ENCODE peak calls at places on chromosome 18, in four cellular contexts. U is cardiac muscle cell, P is A549, T is fibroblast of lung. B is an unnamed sample.
A peak's percentile ranks its signal among the peaks of the same experiment; 100 is the strongest.

GRCh38 chr18:79923896-79924585 is 27.4 kb downstream of the SLC66A2 start:
- DNase-seq in P (no peak), U (no peak), T (no peak), B (no peak)

GRCh38 chr18:79494936-79495335 is 99.2 kb downstream of the NFATC1 start:
- DNase-seq in T (no peak), U (no peak), P (no peak), B (no peak)

GRCh38 chr18:79615586-79615985 is 64.0 kb upstream of the CTDP1 start:
- DNase-seq in T (no peak), P (no peak), U (no peak), B (no peak)

GRCh38 chr18:36329684-36330434 is 32.3 kb downstream of the FHOD3 start:
- DNase-seq in T (no peak), P (no peak), U (peak; percentile 57), B (no peak)

GRCh38 chr18:68472701-68473295 is 242.1 kb downstream of the TMX3 start:
- DNase-seq in U (no peak), P (no peak), T (no peak), B (no peak)

GRCh38 chr18:79690586-79691482 is 11.2 kb downstream of the CTDP1 start:
- DNase-seq in U (no peak), T (no peak), P (no peak), B (no peak)

GRCh38 chr18:21741511-21742322 is 1.1 kb downstream of the MIB1 start:
- DNase-seq in U (no peak), T (peak; percentile 13), P (no peak), B (no peak)

GRCh38 chr18:63683152-63683551 is 19.6 kb upstream of the SERPINB11 start:
- DNase-seq in P (peak; percentile 16), T (peak; percentile 80), U (peak; percentile 75), B (peak; percentile 95)

GRCh38 chr18:9914334-9914583 is 443 bp downstream of the VAPA start:
- DNase-seq in U (no peak), T (no peak), P (no peak), B (no peak)

GRCh38 chr18:58135806-58136331 is 91.8 kb downstream of the NEDD4L start:
- DNase-seq in U (peak; percentile 79), P (peak; percentile 61), T (peak; percentile 54), B (peak; percentile 59)

GRCh38 chr18:51266736-51267135 is 69.3 kb upstream of the MEX3C start:
- DNase-seq in U (peak; percentile 68), P (no peak), T (no peak), B (no peak)

GRCh38 chr18:70555046-70555445 is 266.2 kb downstream of the SOCS6 start:
- DNase-seq in P (no peak), T (no peak), U (no peak), B (no peak)

GRCh38 chr18:35695803-35696202 is 114.3 kb downstream of the GALNT1 start:
- DNase-seq in U (no peak), P (no peak), T (no peak), B (no peak)

GRCh38 chr18:44178476-44178875 is 502.2 kb upstream of the SETBP1 start:
- DNase-seq in P (no peak), T (no peak), U (peak; percentile 29), B (no peak)

GRCh38 chr18:36608107-36608506 is 220.7 kb downstream of the TPGS2 start:
- DNase-seq in P (no peak), T (no peak), U (no peak), B (no peak)

GRCh38 chr18:56770873-56771272 is 119.7 kb downstream of the WDR7 start:
- DNase-seq in T (no peak), U (peak; percentile 6), P (no peak), B (peak; percentile 3)

GRCh38 chr18:74283646-74284045 is 8.1 kb downstream of the CYB5A start:
- DNase-seq in P (no peak), T (no peak), U (no peak), B (no peak)

GRCh38 chr18:34880882-34881852 is 160.0 kb upstream of the MAPRE2 start:
- DNase-seq in P (no peak), T (peak; percentile 15), U (peak; percentile 24), B (no peak)

GRCh38 chr18:3593904-3594759 is 144.2 kb downstream of the TGIF1 start:
- DNase-seq in T (peak; percentile 98), P (peak; percentile 81), U (peak; percentile 99), B (peak; percentile 93)
- TF ChIP-seq CTCF in T (peak; percentile 87), P (peak; percentile 67), U (peak; percentile 80), B (peak; percentile 92)

GRCh38 chr18:12885500-12885899 is 1.5 kb upstream of the PTPN2 start:
- DNase-seq in P (no peak), U (no peak), T (no peak), B (no peak)

GRCh38 chr18:12884521-12885323 is 685 bp upstream of the PTPN2 start:
- DNase-seq in P (no peak), U (no peak), T (no peak), B (no peak)

GRCh38 chr18:12883003-12883683 is 894 bp downstream of the PTPN2 start:
- DNase-seq in P (no peak), T (no peak), U (no peak), B (no peak)

GRCh38 chr18:12883684-12884520 is at the start of gene PTPN2:
- DNase-seq in U (peak; percentile 96), P (peak; percentile 74), T (peak; percentile 93), B (peak; percentile 89)

DNA sequence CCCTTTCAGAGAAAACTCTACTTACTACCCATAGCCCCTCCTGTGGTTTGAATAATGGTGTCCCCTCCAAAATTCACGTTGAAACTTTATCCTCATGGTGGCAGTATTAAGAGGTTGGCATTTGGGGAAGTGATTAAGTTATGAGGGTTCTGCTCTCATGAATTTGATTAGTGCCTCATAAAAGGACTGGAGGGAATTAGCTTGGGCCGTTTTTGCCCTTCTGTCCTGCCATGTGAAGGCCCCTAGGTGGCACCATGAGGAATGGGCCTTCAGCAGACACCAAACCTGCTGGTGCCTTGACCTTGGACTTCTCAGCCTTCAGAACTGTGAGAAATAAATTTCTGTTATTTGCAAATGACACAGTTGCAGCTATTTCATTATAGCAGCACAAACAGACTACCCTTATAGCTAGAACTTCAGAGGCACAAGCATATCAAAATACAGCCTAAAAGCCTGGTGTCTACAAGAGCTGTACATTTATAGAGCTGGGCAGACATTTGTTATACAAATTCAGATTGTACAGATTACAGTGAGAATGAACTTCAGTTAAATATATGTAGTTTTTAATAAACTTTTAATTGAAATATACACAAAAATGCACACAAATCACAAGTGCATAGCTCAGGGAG is 2.6 kb upstream of the PTPN2 start:
- DNase-seq in T (no peak), U (no peak), P (no peak), B (no peak)
- TF ChIP-seq CTCF in T (peak; percentile 23), U (peak; percentile 40), P (peak; percentile 38), B (peak; percentile 73)

GRCh38 chr18:60599267-60599666 is 226.7 kb upstream of the MC4R start:
- DNase-seq in U (no peak), P (no peak), T (no peak), B (no peak)
- TF ChIP-seq CTCF in U (no peak), P (no peak), T (no peak), B (no peak)

GRCh38 chr18:47150029-47150823 is at the start of gene HDHD2:
- DNase-seq in P (peak; percentile 58), U (peak; percentile 85), T (peak; percentile 82), B (peak; percentile 65)
- TF ChIP-seq CTCF in P (no peak), U (no peak), T (no peak), B (peak; percentile 24)

GRCh38 chr18:48752478-48752877 is 198.3 kb downstream of the SMAD7 start:
- DNase-seq in U (no peak), P (no peak), T (no peak), B (no peak)

GRCh38 chr18:48751727-48752468 is 198.9 kb downstream of the SMAD7 start:
- DNase-seq in U (peak; percentile 46), P (no peak), T (no peak), B (no peak)

GRCh38 chr18:48750485-48751175 is 200.1 kb downstream of the SMAD7 start:
- DNase-seq in T (peak; percentile 76), U (peak; percentile 79), P (no peak), B (no peak)

GRCh38 chr18:48752928-48753327 is 197.8 kb downstream of the SMAD7 start:
- DNase-seq in U (no peak), P (no peak), T (peak; percentile 65), B (no peak)

GRCh38 chr18:48749768-48750167 is 201.0 kb downstream of the SMAD7 start:
- DNase-seq in U (peak; percentile 88), T (peak; percentile 81), P (no peak), B (no peak)
- TF ChIP-seq CTCF in U (peak; percentile 26), T (peak; percentile 14), P (no peak), B (no peak)

DNA sequence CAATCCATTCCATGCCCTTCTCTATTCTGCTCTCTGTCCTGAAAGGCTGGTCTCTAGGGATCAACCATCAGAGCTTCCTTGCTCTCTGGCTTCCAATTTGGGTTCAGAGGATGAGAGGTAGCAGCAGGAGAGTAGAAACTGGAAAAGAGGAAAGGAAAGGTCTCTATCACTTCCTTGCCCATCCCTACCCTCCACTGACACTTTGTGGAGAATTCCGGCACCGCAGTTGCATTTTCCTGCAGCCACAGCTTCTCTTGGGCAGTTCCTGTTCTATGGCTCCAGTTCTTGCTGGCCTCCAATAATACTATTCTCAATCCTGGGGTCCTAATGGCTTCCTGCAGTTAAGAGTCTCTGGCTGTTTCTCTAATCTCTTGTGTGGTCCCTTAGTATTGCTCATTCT is 13.3 kb upstream of the IMPACT start:
- DNase-seq in T (no peak), U (peak; percentile 23), P (no peak), B (no peak)
- TF ChIP-seq CTCF in T (peak; percentile 27), U (peak; percentile 21), P (no peak), B (peak; percentile 33)

GRCh38 chr18:13831864-13832508 is 8.0 kb downstream of the MC5R start:
- DNase-seq in U (no peak), P (no peak), T (no peak), B (no peak)
- TF ChIP-seq CTCF in U (no peak), P (no peak), T (no peak), B (peak; percentile 35)

GRCh38 chr18:28175930-28176673 is 828 bp downstream of the CDH2 start:
- DNase-seq in U (peak; percentile 46), T (peak; percentile 48), P (peak; percentile 13), B (peak; percentile 27)
- TF ChIP-seq CTCF in U (no peak), T (no peak), P (no peak), B (no peak)